ENCODE peak calls at places on chromosomes 3 and 15, in four cellular contexts. H is HCT116, A is tibial artery, I is thoracic aorta. T is an unnamed sample. For H3K4me1, the result is how much of the 10 kb centered on the place peaks cover.

GRCh38 chr15:89472785-89473256 is 23.6 kb downstream of the RHCG start:
- DNase-seq in I (no peak), H (peak), A (no peak), T (no peak)

GRCh38 chr3:119636891-119637611 is 23.3 kb downstream of the POPDC2 start:
- DNase-seq in A (no peak), H (no peak), I (no peak), T (no peak)

GRCh38 chr3:181712505-181713299 is 977 bp downstream of the SOX2 start:
- DNase-seq in I (no peak), A (no peak), H (no peak), T (no peak)

GRCh38 chr3:60841355-60841754 is 409.9 kb downstream of the FHIT start:
- DNase-seq in H (no peak), A (no peak), I (no peak), T (no peak)

GRCh38 chr3:127153506-127153815 is 39.5 kb upstream of the PRR23E start:
- DNase-seq in I (no peak), A (no peak), H (no peak), T (no peak)

GRCh38 chr3:15007681-15008141 is 57.4 kb downstream of the MRPS25 start:
- DNase-seq in H (no peak), I (no peak), A (no peak), T (peak)

GRCh38 chr3:128383316-128384235 is 83.1 kb downstream of the DNAJB8 start:
- DNase-seq in H (peak), I (peak), A (peak), T (peak)

GRCh38 chr3:15797600-15798303 is at the start of gene ANKRD28:
- DNase-seq in I (no peak), H (peak), A (no peak), T (no peak)

GRCh38 chr3:37810788-37811187 is 50.9 kb upstream of the CTDSPL start:
- DNase-seq in A (no peak), H (no peak), I (no peak), T (no peak)

GRCh38 chr3:17349093-17349492 is 393.3 kb downstream of the TBC1D5 start:
- DNase-seq in H (no peak), I (no peak), A (no peak), T (no peak)

GRCh38 chr15:37109151-37109912 is 9.0 kb upstream of the MEIS2 start:
- DNase-seq in H (no peak), I (no peak), A (no peak), T (no peak)

GRCh38 chr15:31265871-31266711 is 60.5 kb upstream of the KLF13 start:
- DNase-seq in H (no peak), I (no peak), A (no peak), T (peak)

GRCh38 chr3:151644005-151644685 is 89.6 kb upstream of the AADACL2 start:
- DNase-seq in H (no peak), I (no peak), A (no peak), T (no peak)

GRCh38 chr15:76565366-76565765 is 228.8 kb downstream of the ISL2 start:
- DNase-seq in A (no peak), I (no peak), H (no peak), T (no peak)

GRCh38 chr15:80461370-80462060 is 57.3 kb downstream of the ARNT2 start:
- DNase-seq in A (no peak), I (no peak), H (no peak), T (peak)

GRCh38 chr3:14798231-14798630 is 20.5 kb upstream of the FGD5 start:
- DNase-seq in I (no peak), A (no peak), H (no peak), T (no peak)

GRCh38 chr3:127473244-127474024 is 117.1 kb downstream of the TPRA1 start:
- DNase-seq in H (peak), A (no peak), I (no peak), T (no peak)

GRCh38 chr3:136893848-136894443 is 31.9 kb downstream of the NCK1 start:
- DNase-seq in A (no peak), I (no peak), H (no peak), T (no peak)

GRCh38 chr3:151839313-151839631 is 25.4 kb downstream of the AADAC start:
- DNase-seq in A (no peak), H (no peak), I (no peak), T (no peak)

GRCh38 chr3:21508244-21508643 is 242.8 kb downstream of the ZNF385D start:
- DNase-seq in I (no peak), H (no peak), A (no peak), T (no peak)

GRCh38 chr15:31609243-31609642 is 282.6 kb downstream of the KLF13 start:
- DNase-seq in I (no peak), A (no peak), H (no peak), T (no peak)

GRCh38 chr3:47024932-47025331 is 45.5 kb downstream of the NBEAL2 start:
- DNase-seq in A (no peak), I (no peak), H (no peak), T (no peak)

GRCh38 chr3:158788446-158788845 is 13.4 kb upstream of the MFSD1 start:
- DNase-seq in I (no peak), H (no peak), A (no peak), T (no peak)

GRCh38 chr15:77420610-77421369 is at the start of gene HMG20A:
- DNase-seq in I (no peak), H (peak), A (peak), T (peak)

GRCh38 chr15:85831415-85832113 is 36.8 kb upstream of the KLHL25 start:
- DNase-seq in A (peak), H (peak), I (peak), T (peak)

GRCh38 chr15:98700501-98700900 is 52.2 kb downstream of the IGF1R start:
- DNase-seq in I (no peak), H (no peak), A (no peak), T (no peak)

GRCh38 chr3:119175869-119176756 is 2.7 kb downstream of the UPK1B start:
- DNase-seq in H (no peak), A (no peak), I (no peak), T (peak)

GRCh38 chr3:17945799-17946381 is 203.5 kb upstream of the TBC1D5 start:
- DNase-seq in A (no peak), I (no peak), H (no peak), T (no peak)

GRCh38 chr15:77974098-77974414 is 103.5 kb downstream of the TBC1D2B start:
- DNase-seq in H (no peak), I (no peak), A (no peak), T (peak)

GRCh38 chr15:79136434-79137046 is 46.0 kb upstream of the RASGRF1 start:
- DNase-seq in H (no peak), A (no peak), I (no peak), T (no peak)

GRCh38 chr3:71442648-71443047 is 140.9 kb downstream of the FOXP1 start:
- DNase-seq in I (no peak), H (no peak), A (no peak), T (no peak)

GRCh38 chr3:194208701-194209100 is 72.8 kb downstream of the HES1 start:
- DNase-seq in I (no peak), H (no peak), A (no peak), T (no peak)

GRCh38 chr15:31434418-31435255 is 108.0 kb downstream of the KLF13 start:
- DNase-seq in I (no peak), H (no peak), A (peak), T (peak)

GRCh38 chr3:8441969-8442559 is 59.6 kb upstream of the LMCD1 start:
- DNase-seq in I (no peak), A (no peak), H (peak), T (no peak)

GRCh38 chr15:71124937-71125755 is 9.9 kb downstream of the THSD4 start:
- DNase-seq in H (no peak), A (no peak), I (no peak), T (no peak)

GRCh38 chr15:95059346-95059905 is 828.1 kb downstream of the MCTP2 start:
- DNase-seq in I (no peak), A (no peak), H (no peak), T (no peak)
- H3K27ac ChIP-seq in I (no peak), A (no peak), H (no peak), T (no peak)

GRCh38 chr15:65836665-65837064 is 32.6 kb upstream of the RAB11A start:
- DNase-seq in I (no peak), H (peak), A (no peak), T (no peak)
- TF ChIP-seq CTCF in I (no peak), H (peak), A (no peak), T (no peak)

GRCh38 chr3:73036694-73037368 is 24.6 kb upstream of the EBLN2 start:
- DNase-seq in H (no peak), I (no peak), A (no peak), T (no peak)
- H3K4me1 ChIP-seq in H (under half), I (under half), A (half or more), T (half or more)

GRCh38 chr3:23479026-23479425 is 275.9 kb downstream of the UBE2E2 start:
- DNase-seq in A (no peak), I (no peak), H (no peak), T (no peak)
- H3K27ac ChIP-seq in A (no peak), I (no peak), H (no peak), T (no peak)

DNA sequence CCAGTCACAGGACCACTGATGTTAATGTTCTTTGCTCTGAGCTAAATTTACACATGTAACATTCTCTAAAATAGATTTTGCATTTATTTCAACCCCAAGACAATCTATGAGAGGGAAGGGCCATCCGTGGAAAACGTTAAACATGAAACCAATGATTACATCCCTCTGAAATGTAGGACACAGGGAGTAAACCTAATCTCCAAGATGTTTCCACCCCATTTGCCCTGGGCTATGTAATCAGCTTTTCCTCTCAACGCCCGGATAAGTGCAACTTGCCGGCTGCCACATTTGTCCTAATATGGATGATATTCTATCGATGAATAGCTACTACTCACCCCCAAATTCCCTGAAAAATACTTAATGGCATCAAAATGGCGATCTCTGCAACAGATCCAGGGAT is 6.4 kb upstream of the FMN1 start:
- DNase-seq in I (no peak), A (no peak), H (no peak), T (no peak)
- TF ChIP-seq CTCF in I (no peak), A (no peak), H (no peak), T (no peak)

DNA sequence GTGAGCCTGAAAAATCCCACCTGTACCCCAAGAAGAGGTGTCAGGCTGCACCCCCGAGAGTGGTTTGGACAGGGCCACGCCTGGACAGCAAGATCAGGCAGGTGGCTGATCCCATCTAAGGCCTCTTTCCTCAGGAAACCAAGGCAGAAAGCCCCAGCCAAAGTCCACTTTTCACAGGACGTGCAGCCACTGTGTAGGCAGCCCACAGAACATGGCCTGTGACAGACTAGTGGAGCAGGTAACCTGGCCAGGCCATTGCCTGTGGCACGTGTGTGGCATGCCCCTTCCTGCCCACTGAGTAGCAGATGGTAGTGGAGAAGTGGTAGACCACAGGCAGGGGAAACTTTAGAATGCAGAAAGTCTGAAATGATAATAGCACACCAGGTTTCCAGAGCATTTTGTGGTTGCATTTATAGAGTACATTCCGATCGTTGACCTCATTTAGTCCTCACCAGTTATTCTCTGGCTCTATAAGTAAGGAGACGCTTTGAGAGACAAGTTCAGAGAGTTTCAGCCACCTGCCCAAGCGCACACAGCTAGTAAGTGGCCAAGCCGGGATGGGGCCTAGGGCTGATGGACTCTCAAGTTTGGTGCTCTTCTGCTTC is 68.7 kb downstream of the AAGAB start:
- DNase-seq in I (no peak), A (peak), H (no peak), T (peak)
- H3K4me1 ChIP-seq in I (half or more), A (under half), H (under half), T (half or more)

GRCh38 chr3:189298469-189299375 is 127.0 kb downstream of the TPRG1 start:
- DNase-seq in A (no peak), I (no peak), H (no peak), T (no peak)
- H3K27ac ChIP-seq in A (no peak), I (no peak), H (no peak), T (no peak)

GRCh38 chr3:63911901-63912767 is at the start of gene SCAANT1:
- DNase-seq in H (peak), I (peak), A (peak), T (peak)
- TF ChIP-seq CTCF in H (no peak), I (no peak), A (peak), T (no peak)

GRCh38 chr3:65952842-65953241 is 85.9 kb downstream of the MAGI1 start:
- DNase-seq in H (no peak), I (no peak), A (no peak), T (no peak)
- H3K4me1 ChIP-seq in H (half or more), I (half or more), A (half or more), T (under half)

T was measured in psoas muscle.